ENCODE peak calls at places on chromosomes 11 and 22, in six cellular contexts. A is A549, G is cardiac muscle cell, I is prostate gland, K is OCI-LY7, C is fibroblast of lung. D is an unnamed sample. For H3K4me1, the result is how much of the 10 kb centered on the place peaks cover.

GRCh38 chr11:112564228-112564955 is 303.7 kb upstream of the PLET1 start:
- DNase-seq in A (no peak), G (no peak), I (peak), K (no peak), C (peak), D (peak)

GRCh38 chr11:109425554-109425953 is 3.6 kb downstream of the C11orf87 start:
- DNase-seq in A (no peak), G (no peak), I (no peak), K (no peak), C (no peak), D (no peak)

GRCh38 chr11:113377606-113378005 is 10.0 kb upstream of the ANKK1 start:
- DNase-seq in A (no peak), G (no peak), I (no peak), K (no peak), C (peak), D (no peak)

GRCh38 chr11:27201454-27202302 is 161.1 kb downstream of the BBOX1 start:
- DNase-seq in A (peak), G (peak), I (peak), K (peak), C (peak), D (peak)

GRCh38 chr11:133342453-133342852 is 189.8 kb downstream of the OPCML start:
- DNase-seq in A (no peak), G (no peak), I (no peak), K (no peak), C (no peak), D (no peak)

GRCh38 chr11:123194308-123195181 is 503 bp downstream of the CLMP start:
- DNase-seq in A (peak), G (peak), I (no peak), K (no peak), C (no peak), D (no peak)

GRCh38 chr22:23530766-23531282 is 49.3 kb downstream of the IGLL1 start:
- DNase-seq in A (no peak), G (no peak), I (no peak), K (no peak), C (no peak), D (no peak)

GRCh38 chr11:115406404-115406803 is 97.8 kb downstream of the CADM1 start:
- DNase-seq in A (no peak), G (no peak), I (no peak), K (no peak), C (no peak), D (no peak)

GRCh38 chr22:19845369-19845722 is 9.3 kb downstream of the GNB1L start:
- DNase-seq in A (no peak), G (no peak), I (no peak), K (no peak), C (no peak), D (no peak)

GRCh38 chr11:77244277-77245014 is 57.0 kb downstream of the GDPD4 start:
- DNase-seq in A (no peak), G (no peak), I (no peak), K (no peak), C (peak), D (no peak)

GRCh38 chr11:28984216-28984615 is 876.0 kb downstream of the METTL15 start:
- DNase-seq in A (no peak), G (no peak), I (no peak), K (no peak), C (no peak), D (no peak)

GRCh38 chr11:122656631-122657101 is 1.1 kb downstream of the UBASH3B start:
- DNase-seq in A (peak), G (peak), I (peak), K (peak), C (peak), D (peak)

GRCh38 chr11:70682760-70683159 is 284.4 kb downstream of the CTTN start:
- DNase-seq in A (no peak), G (no peak), I (no peak), K (no peak), C (no peak), D (no peak)

GRCh38 chr22:27489265-27489675 is 312.3 kb downstream of the MN1 start:
- DNase-seq in A (no peak), G (no peak), I (no peak), K (no peak), C (peak), D (no peak)

GRCh38 chr22:23911318-23911980 is 17.3 kb downstream of the MIF start:
- DNase-seq in A (no peak), G (no peak), I (no peak), K (peak), C (no peak), D (no peak)

GRCh38 chr11:125331357-125331756 is 164.7 kb downstream of the FEZ1 start:
- DNase-seq in A (no peak), G (no peak), I (no peak), K (no peak), C (no peak), D (no peak)

GRCh38 chr11:87092159-87092558 is 54.4 kb downstream of the TMEM135 start:
- DNase-seq in A (no peak), G (no peak), I (no peak), K (no peak), C (no peak), D (no peak)

GRCh38 chr22:21587803-21588611 is 20.5 kb downstream of the UBE2L3 start:
- DNase-seq in A (no peak), G (no peak), I (no peak), K (peak), C (peak), D (no peak)

GRCh38 chr11:34075178-34075820 is 23.8 kb downstream of the CAPRIN1 start:
- DNase-seq in A (no peak), G (no peak), I (no peak), K (no peak), C (peak), D (no peak)

GRCh38 chr11:2512431-2513407 is 67.9 kb downstream of the KCNQ1 start:
- DNase-seq in A (no peak), G (no peak), I (no peak), K (no peak), C (no peak), D (peak)

GRCh38 chr22:29815580-29815979 is 22.5 kb downstream of the ASCC2 start:
- DNase-seq in A (no peak), G (no peak), I (no peak), K (no peak), C (no peak), D (no peak)

GRCh38 chr22:29814003-29814402 is 24.1 kb downstream of the ASCC2 start:
- DNase-seq in A (no peak), G (no peak), I (no peak), K (no peak), C (no peak), D (no peak)

GRCh38 chr22:29813563-29813962 is 24.5 kb downstream of the ASCC2 start:
- DNase-seq in A (peak), G (no peak), I (no peak), K (no peak), C (no peak), D (no peak)

GRCh38 chr22:29811377-29811776 is 26.7 kb downstream of the ASCC2 start:
- DNase-seq in A (no peak), G (no peak), I (no peak), K (no peak), C (no peak), D (no peak)

GRCh38 chr22:29813126-29813525 is 24.9 kb downstream of the ASCC2 start:
- DNase-seq in A (no peak), G (no peak), I (peak), K (no peak), C (no peak), D (no peak)
- H3K4me1 ChIP-seq in A (half or more), G (under half), I (under half), K (under half), C (under half), D (under half)

GRCh38 chr22:35615156-35615555 is 2.0 kb downstream of the MB start:
- DNase-seq in A (no peak), G (no peak), I (no peak), K (no peak), C (no peak), D (no peak)

GRCh38 chr22:35618427-35619223 is 1.5 kb upstream of the MB start:
- DNase-seq in A (no peak), G (no peak), I (no peak), K (no peak), C (no peak), D (no peak)

GRCh38 chr22:35616043-35616442 is 1.1 kb downstream of the MB start:
- DNase-seq in A (no peak), G (no peak), I (no peak), K (no peak), C (no peak), D (no peak)

GRCh38 chr22:35619336-35620094 is 2.4 kb upstream of the MB start:
- DNase-seq in A (no peak), G (no peak), I (no peak), K (no peak), C (no peak), D (no peak)

GRCh38 chr22:35617137-35617755 is at the start of gene MB:
- DNase-seq in A (no peak), G (peak), I (no peak), K (no peak), C (no peak), D (peak)
- H3K4me3 ChIP-seq in A (no peak), G (no peak), I (no peak), K (no peak), C (no peak), D (peak)

DNA sequence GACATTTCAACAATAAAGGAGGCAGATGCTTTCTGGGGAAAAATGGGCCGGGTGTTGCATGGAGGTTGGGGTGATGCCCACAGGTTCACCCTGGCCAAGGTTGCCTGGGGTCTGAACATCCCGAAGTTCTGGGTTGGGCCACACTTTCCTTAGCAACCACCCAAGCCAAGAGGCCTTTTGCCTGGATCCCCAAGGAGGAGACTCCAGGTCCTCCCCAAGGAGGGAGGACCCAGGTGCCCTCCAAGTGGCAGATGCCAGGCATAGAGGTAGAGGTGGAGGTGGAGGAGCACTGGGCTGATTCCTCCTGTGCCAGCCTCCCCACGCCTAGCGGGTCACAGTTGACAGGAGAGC is 1.2 kb downstream of the CYB5R3 start:
- DNase-seq in A (no peak), G (no peak), I (no peak), K (no peak), C (no peak), D (no peak)
- H3K4me1 ChIP-seq in A (under half), G (under half), I (under half), K (under half), C (under half), D (half or more)

GRCh38 chr22:25453058-25453457 is 111.4 kb upstream of the GRK3 start:
- DNase-seq in A (no peak), G (no peak), I (no peak), K (no peak), C (no peak), D (no peak)

GRCh38 chr22:25453557-25453956 is 110.9 kb upstream of the GRK3 start:
- DNase-seq in A (no peak), G (no peak), I (no peak), K (no peak), C (no peak), D (no peak)

GRCh38 chr22:25449781-25450317 is 114.6 kb upstream of the GRK3 start:
- DNase-seq in A (no peak), G (no peak), I (no peak), K (no peak), C (peak), D (no peak)

GRCh38 chr22:25451480-25452114 is 112.9 kb upstream of the GRK3 start:
- DNase-seq in A (no peak), G (no peak), I (no peak), K (no peak), C (peak), D (no peak)

DNA sequence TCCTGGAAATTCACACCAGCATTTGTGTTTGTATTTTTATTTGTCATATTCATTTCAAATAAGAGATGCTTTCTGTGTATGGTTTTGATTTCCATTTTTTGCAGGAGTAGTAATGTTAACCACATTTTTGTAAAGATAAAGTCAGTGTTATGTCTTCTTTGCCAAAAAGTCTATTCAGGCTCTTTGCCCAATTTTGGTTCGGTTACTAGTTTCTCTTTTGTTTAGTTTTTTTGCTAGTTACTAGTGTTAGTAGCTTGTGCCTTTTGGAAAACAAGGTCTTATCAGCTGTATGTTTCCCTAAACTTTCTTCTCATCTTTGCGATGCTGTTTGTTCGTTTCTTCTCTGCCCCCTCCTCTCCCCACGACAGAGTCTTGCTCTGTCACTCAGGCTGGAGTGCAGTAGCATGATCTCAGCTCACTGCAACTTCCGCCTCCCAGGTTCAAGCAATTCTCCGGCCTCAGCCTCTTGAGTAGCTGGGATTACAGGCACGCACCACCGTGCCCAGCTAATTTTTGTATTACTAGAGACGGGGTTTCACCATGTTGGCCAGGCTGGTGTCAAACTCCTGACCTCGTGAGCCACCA is 112.3 kb upstream of the GRK3 start:
- DNase-seq in A (no peak), G (no peak), I (no peak), K (no peak), C (no peak), D (no peak)
- H3K4me3 ChIP-seq in A (no peak), G (no peak), I (no peak), K (no peak), C (peak), D (no peak)

GRCh38 chr22:46534901-46535630 is 2.4 kb downstream of the CELSR1 start:
- DNase-seq in A (no peak), G (no peak), I (no peak), K (no peak), C (no peak), D (peak)

GRCh38 chr22:46533434-46533833 is 4.0 kb downstream of the CELSR1 start:
- DNase-seq in A (peak), G (no peak), I (peak), K (no peak), C (no peak), D (no peak)

GRCh38 chr22:46535876-46536558 is 1.4 kb downstream of the CELSR1 start:
- DNase-seq in A (no peak), G (no peak), I (no peak), K (no peak), C (no peak), D (peak)

GRCh38 chr22:46536559-46537220 is 730 bp downstream of the CELSR1 start:
- DNase-seq in A (no peak), G (peak), I (no peak), K (no peak), C (no peak), D (peak)

DNA sequence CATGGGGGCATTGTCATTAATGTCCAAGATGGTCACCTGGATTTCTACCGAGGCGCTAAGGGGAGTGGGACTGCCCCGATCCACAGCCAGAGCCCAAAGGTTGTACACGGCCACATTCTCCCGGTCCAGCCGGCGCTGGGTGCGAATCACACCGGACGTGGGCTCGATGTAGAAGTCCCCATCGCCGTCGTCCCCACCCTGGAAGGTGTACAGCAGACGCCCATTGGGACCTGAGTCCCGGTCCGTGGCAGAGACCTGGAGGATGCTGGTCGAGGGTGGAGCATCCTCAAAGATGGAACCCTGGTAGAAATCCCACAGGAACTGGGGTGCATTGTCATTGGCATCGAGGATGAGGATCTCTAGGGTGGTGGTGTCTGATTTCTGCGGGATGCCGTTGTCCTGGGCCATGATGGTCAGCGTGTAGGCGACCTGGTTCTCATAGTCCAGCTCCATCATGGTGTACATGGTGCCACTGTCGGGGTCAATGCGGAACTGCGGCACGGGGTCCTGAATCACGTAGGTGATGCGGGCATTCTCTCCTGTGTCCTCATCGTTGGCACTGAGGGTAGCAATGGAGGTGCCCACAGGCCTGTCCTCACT is 3.1 kb downstream of the CELSR1 start:
- DNase-seq in A (no peak), G (no peak), I (no peak), K (no peak), C (no peak), D (peak)
- H3K4me1 ChIP-seq in A (under half), G (under half), I (under half), K (under half), C (under half), D (under half)

GRCh38 chr22:43187171-43188099 is 501 bp upstream of the TTLL12 start:
- DNase-seq in A (peak), G (peak), I (peak), K (peak), C (peak), D (peak)
- H3K4me3 ChIP-seq in A (peak), G (peak), I (peak), K (peak), C (peak), D (peak)

D was measured in left ventricle myocardium inferior.